ENCODE peak calls at places on chromosome 7, in seven cellular contexts. One of them, this sample, is unnamed.

GRCh38 chr7:149772236-149772820 is 1.1 kb downstream of the ZNF467 start:
- DNase-seq in brain microvascular endothelial cell: no peak
- DNase-seq in neural progenitor cell: peak
- DNase-seq in AG04450: no peak
- DNase-seq in cardiac muscle cell: peak
- DNase-seq in GM12865: peak
- DNase-seq in mammary epithelial cell: no peak
- DNase-seq in this sample: no peak

GRCh38 chr7:107201795-107202450 is 33.1 kb downstream of the HBP1 start:
- DNase-seq in GM12865: peak
- DNase-seq in neural progenitor cell: peak
- DNase-seq in AG04450: no peak
- DNase-seq in mammary epithelial cell: peak
- DNase-seq in cardiac muscle cell: peak
- DNase-seq in brain microvascular endothelial cell: peak
- DNase-seq in this sample: peak

GRCh38 chr7:46651070-46651469 is 730.0 kb upstream of the IGFBP3 start:
- DNase-seq in brain microvascular endothelial cell: no peak
- DNase-seq in mammary epithelial cell: peak
- DNase-seq in AG04450: no peak
- DNase-seq in neural progenitor cell: no peak
- DNase-seq in cardiac muscle cell: no peak
- DNase-seq in GM12865: no peak
- DNase-seq in this sample: no peak

GRCh38 chr7:129767120-129768011 is 155.8 kb downstream of the NRF1 start:
- DNase-seq in AG04450: no peak
- DNase-seq in neural progenitor cell: no peak
- DNase-seq in cardiac muscle cell: no peak
- DNase-seq in brain microvascular endothelial cell: no peak
- DNase-seq in GM12865: no peak
- DNase-seq in mammary epithelial cell: no peak
- DNase-seq in this sample: no peak

GRCh38 chr7:4234886-4235285 is 447.2 kb upstream of the FOXK1 start:
- DNase-seq in AG04450: no peak
- DNase-seq in GM12865: no peak
- DNase-seq in cardiac muscle cell: no peak
- DNase-seq in brain microvascular endothelial cell: no peak
- DNase-seq in neural progenitor cell: no peak
- DNase-seq in mammary epithelial cell: no peak
- DNase-seq in this sample: no peak

GRCh38 chr7:111914287-111914686 is 291.9 kb downstream of the DOCK4 start:
- DNase-seq in mammary epithelial cell: no peak
- DNase-seq in AG04450: no peak
- DNase-seq in brain microvascular endothelial cell: no peak
- DNase-seq in cardiac muscle cell: no peak
- DNase-seq in neural progenitor cell: no peak
- DNase-seq in GM12865: no peak
- DNase-seq in this sample: no peak

GRCh38 chr7:108598153-108598552 is 28.5 kb downstream of the DNAJB9 start:
- DNase-seq in mammary epithelial cell: no peak
- DNase-seq in GM12865: no peak
- DNase-seq in cardiac muscle cell: no peak
- DNase-seq in neural progenitor cell: no peak
- DNase-seq in brain microvascular endothelial cell: no peak
- DNase-seq in AG04450: no peak
- DNase-seq in this sample: no peak

GRCh38 chr7:89661876-89662275 is 492.4 kb upstream of the STEAP1 start:
- DNase-seq in GM12865: no peak
- DNase-seq in AG04450: no peak
- DNase-seq in cardiac muscle cell: no peak
- DNase-seq in brain microvascular endothelial cell: no peak
- DNase-seq in neural progenitor cell: no peak
- DNase-seq in mammary epithelial cell: no peak
- DNase-seq in this sample: no peak

GRCh38 chr7:106225856-106226255 is 58.9 kb downstream of the NAMPT start:
- DNase-seq in neural progenitor cell: no peak
- DNase-seq in cardiac muscle cell: no peak
- DNase-seq in mammary epithelial cell: no peak
- DNase-seq in GM12865: no peak
- DNase-seq in brain microvascular endothelial cell: no peak
- DNase-seq in AG04450: no peak
- DNase-seq in this sample: no peak

GRCh38 chr7:3321206-3321605 is 20.2 kb downstream of the SDK1 start:
- DNase-seq in brain microvascular endothelial cell: no peak
- DNase-seq in GM12865: no peak
- DNase-seq in cardiac muscle cell: no peak
- DNase-seq in AG04450: no peak
- DNase-seq in mammary epithelial cell: no peak
- DNase-seq in neural progenitor cell: no peak
- DNase-seq in this sample: no peak

GRCh38 chr7:151045262-151045661 is 3.1 kb upstream of the ASIC3 start:
- DNase-seq in GM12865: no peak
- DNase-seq in AG04450: no peak
- DNase-seq in mammary epithelial cell: no peak
- DNase-seq in cardiac muscle cell: no peak
- DNase-seq in neural progenitor cell: no peak
- DNase-seq in brain microvascular endothelial cell: no peak
- DNase-seq in this sample: no peak

GRCh38 chr7:12518920-12519681 is 51.4 kb upstream of the SCIN start:
- DNase-seq in neural progenitor cell: peak
- DNase-seq in brain microvascular endothelial cell: no peak
- DNase-seq in AG04450: no peak
- DNase-seq in cardiac muscle cell: peak
- DNase-seq in mammary epithelial cell: peak
- DNase-seq in GM12865: peak
- DNase-seq in this sample: peak

GRCh38 chr7:20330797-20331230 is at the start of gene ITGB8:
- DNase-seq in GM12865: peak
- DNase-seq in mammary epithelial cell: no peak
- DNase-seq in neural progenitor cell: no peak
- DNase-seq in brain microvascular endothelial cell: no peak
- DNase-seq in cardiac muscle cell: peak
- DNase-seq in AG04450: no peak
- DNase-seq in this sample: no peak

GRCh38 chr7:137670521-137671064 is 176.2 kb downstream of the DGKI start:
- DNase-seq in brain microvascular endothelial cell: peak
- DNase-seq in GM12865: peak
- DNase-seq in mammary epithelial cell: peak
- DNase-seq in cardiac muscle cell: no peak
- DNase-seq in AG04450: no peak
- DNase-seq in neural progenitor cell: no peak
- DNase-seq in this sample: peak

GRCh38 chr7:36746347-36746746 is 22.1 kb upstream of the AOAH start:
- DNase-seq in neural progenitor cell: no peak
- DNase-seq in mammary epithelial cell: no peak
- DNase-seq in GM12865: no peak
- DNase-seq in cardiac muscle cell: peak
- DNase-seq in AG04450: no peak
- DNase-seq in brain microvascular endothelial cell: no peak
- DNase-seq in this sample: no peak

GRCh38 chr7:41694490-41694889 is 8.4 kb downstream of the INHBA start:
- DNase-seq in neural progenitor cell: no peak
- DNase-seq in AG04450: no peak
- DNase-seq in cardiac muscle cell: no peak
- DNase-seq in GM12865: no peak
- DNase-seq in brain microvascular endothelial cell: no peak
- DNase-seq in mammary epithelial cell: no peak
- DNase-seq in this sample: no peak

GRCh38 chr7:17301491-17302101 is 3.1 kb downstream of the AHR start:
- DNase-seq in AG04450: no peak
- DNase-seq in GM12865: peak
- DNase-seq in brain microvascular endothelial cell: peak
- DNase-seq in cardiac muscle cell: peak
- DNase-seq in neural progenitor cell: peak
- DNase-seq in mammary epithelial cell: peak
- DNase-seq in this sample: peak

GRCh38 chr7:51860305-51860704 is 543.7 kb upstream of the COBL start:
- DNase-seq in cardiac muscle cell: no peak
- DNase-seq in GM12865: no peak
- DNase-seq in neural progenitor cell: no peak
- DNase-seq in AG04450: no peak
- DNase-seq in brain microvascular endothelial cell: no peak
- DNase-seq in mammary epithelial cell: no peak
- DNase-seq in this sample: no peak

GRCh38 chr7:51539840-51540239 is 223.2 kb upstream of the COBL start:
- DNase-seq in AG04450: no peak
- DNase-seq in cardiac muscle cell: no peak
- DNase-seq in GM12865: no peak
- DNase-seq in mammary epithelial cell: no peak
- DNase-seq in neural progenitor cell: no peak
- DNase-seq in brain microvascular endothelial cell: no peak
- DNase-seq in this sample: no peak

GRCh38 chr7:100894860-100895700 is 608 bp downstream of the ACHE start:
- DNase-seq in neural progenitor cell: peak
- DNase-seq in cardiac muscle cell: peak
- DNase-seq in GM12865: no peak
- DNase-seq in AG04450: no peak
- DNase-seq in brain microvascular endothelial cell: no peak
- DNase-seq in mammary epithelial cell: no peak
- DNase-seq in this sample: peak

GRCh38 chr7:101814996-101815825 is 2.2 kb upstream of the CUX1 start:
- DNase-seq in neural progenitor cell: peak
- DNase-seq in GM12865: peak
- DNase-seq in brain microvascular endothelial cell: no peak
- DNase-seq in cardiac muscle cell: peak
- DNase-seq in mammary epithelial cell: peak
- DNase-seq in AG04450: no peak
- DNase-seq in this sample: peak

GRCh38 chr7:65554-65953 is 126.8 kb upstream of the FAM20C start:
- DNase-seq in GM12865: no peak
- DNase-seq in mammary epithelial cell: no peak
- DNase-seq in cardiac muscle cell: no peak
- DNase-seq in neural progenitor cell: no peak
- DNase-seq in AG04450: no peak
- DNase-seq in brain microvascular endothelial cell: no peak
- DNase-seq in this sample: peak

GRCh38 chr7:64799-65430 is 127.5 kb upstream of the FAM20C start:
- DNase-seq in AG04450: no peak
- DNase-seq in mammary epithelial cell: no peak
- DNase-seq in brain microvascular endothelial cell: no peak
- DNase-seq in neural progenitor cell: no peak
- DNase-seq in cardiac muscle cell: peak
- DNase-seq in GM12865: no peak
- DNase-seq in this sample: peak

GRCh38 chr7:63117-63480 is 129.3 kb upstream of the FAM20C start:
- DNase-seq in brain microvascular endothelial cell: no peak
- DNase-seq in AG04450: no peak
- DNase-seq in mammary epithelial cell: no peak
- DNase-seq in GM12865: no peak
- DNase-seq in cardiac muscle cell: no peak
- DNase-seq in neural progenitor cell: no peak
- DNase-seq in this sample: no peak

GRCh38 chr7:63521-64021 is 128.8 kb upstream of the FAM20C start:
- DNase-seq in mammary epithelial cell: no peak
- DNase-seq in neural progenitor cell: no peak
- DNase-seq in brain microvascular endothelial cell: no peak
- DNase-seq in GM12865: no peak
- DNase-seq in AG04450: no peak
- DNase-seq in cardiac muscle cell: no peak
- DNase-seq in this sample: no peak

DNA sequence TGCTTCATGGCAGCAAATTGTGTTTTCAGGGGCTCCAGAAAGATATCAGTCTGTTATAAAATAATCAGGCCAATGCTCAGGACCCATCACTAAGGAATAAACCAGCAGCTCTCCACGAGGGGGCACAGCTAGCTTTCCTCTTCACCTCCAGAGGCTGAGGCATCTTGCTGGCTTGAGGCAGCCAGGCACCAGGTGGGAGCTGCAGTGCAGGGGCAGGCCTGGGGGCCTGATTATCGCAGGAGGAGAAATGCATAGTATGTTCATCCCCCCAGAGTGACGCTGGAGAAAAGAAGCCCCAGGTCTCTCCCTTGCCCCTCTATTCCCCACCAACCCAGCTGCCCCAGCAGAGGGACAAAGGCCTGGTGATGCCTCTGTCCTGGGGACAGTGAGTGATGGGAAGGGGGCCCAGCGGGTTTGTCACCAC is 128.3 kb upstream of the FAM20C start:
- DNase-seq in AG04450: peak
- DNase-seq in GM12865: peak
- DNase-seq in mammary epithelial cell: peak
- DNase-seq in brain microvascular endothelial cell: peak
- DNase-seq in neural progenitor cell: peak
- DNase-seq in cardiac muscle cell: peak
- DNase-seq in this sample: peak
- TF ChIP-seq CTCF in AG04450: peak
- TF ChIP-seq CTCF in GM12865: peak
- TF ChIP-seq CTCF in mammary epithelial cell: peak
- TF ChIP-seq CTCF in brain microvascular endothelial cell: peak
- TF ChIP-seq CTCF in neural progenitor cell: peak
- TF ChIP-seq CTCF in cardiac muscle cell: peak
- TF ChIP-seq CTCF in this sample: peak

GRCh38 chr7:116530107-116530820 is 5.4 kb downstream of the CAV1 start:
- DNase-seq in cardiac muscle cell: no peak
- DNase-seq in brain microvascular endothelial cell: no peak
- DNase-seq in neural progenitor cell: no peak
- DNase-seq in mammary epithelial cell: no peak
- DNase-seq in GM12865: no peak
- DNase-seq in AG04450: no peak
- DNase-seq in this sample: no peak
- H3K4me3 ChIP-seq in cardiac muscle cell: no peak
- H3K4me3 ChIP-seq in brain microvascular endothelial cell: peak
- H3K4me3 ChIP-seq in neural progenitor cell: no peak
- H3K4me3 ChIP-seq in mammary epithelial cell: no peak
- H3K4me3 ChIP-seq in GM12865: no peak
- H3K4me3 ChIP-seq in AG04450: peak
- H3K4me3 ChIP-seq in this sample: peak

GRCh38 chr7:26278769-26279168 is 12.9 kb upstream of the SNX10 start:
- DNase-seq in GM12865: peak
- DNase-seq in mammary epithelial cell: peak
- DNase-seq in brain microvascular endothelial cell: no peak
- DNase-seq in AG04450: no peak
- DNase-seq in cardiac muscle cell: no peak
- DNase-seq in neural progenitor cell: no peak
- DNase-seq in this sample: no peak
- TF ChIP-seq CTCF in GM12865: no peak
- TF ChIP-seq CTCF in mammary epithelial cell: peak
- TF ChIP-seq CTCF in brain microvascular endothelial cell: peak
- TF ChIP-seq CTCF in AG04450: no peak
- TF ChIP-seq CTCF in cardiac muscle cell: peak
- TF ChIP-seq CTCF in neural progenitor cell: no peak
- TF ChIP-seq CTCF in this sample: no peak

DNA sequence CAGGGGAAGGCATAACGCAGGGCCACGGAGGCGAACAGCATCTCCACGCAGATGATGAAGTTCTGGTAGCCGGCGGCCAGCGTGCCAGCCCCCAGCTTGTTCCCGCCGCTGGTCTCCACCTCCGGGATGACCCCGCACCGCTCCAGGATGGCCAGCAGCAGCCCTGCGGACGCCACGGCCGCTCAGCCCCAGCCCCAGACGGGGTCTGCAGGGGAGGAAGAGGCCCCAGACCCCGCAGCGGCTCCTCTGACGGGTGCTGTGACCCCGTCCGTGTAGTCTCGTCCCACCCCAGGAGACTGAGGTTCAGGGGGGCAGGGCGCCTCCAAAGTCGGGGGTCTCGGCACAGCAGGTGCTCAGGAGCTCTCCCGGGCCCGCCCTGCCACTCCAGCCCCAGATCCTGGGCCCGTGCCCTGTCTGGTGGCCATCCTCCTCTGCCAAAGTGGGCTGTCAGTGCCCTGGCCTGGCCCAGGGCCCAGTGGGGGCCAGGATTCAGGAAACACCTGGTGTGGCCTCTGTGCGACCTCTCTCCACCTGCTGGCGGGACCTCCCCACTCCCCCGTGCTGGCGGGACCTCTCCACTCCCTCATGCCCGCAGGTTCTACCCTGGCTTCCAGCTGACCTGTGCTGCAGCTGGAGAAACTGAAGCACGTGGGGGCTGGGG is 8.1 kb downstream of the TMEM184A start:
- DNase-seq in neural progenitor cell: no peak
- DNase-seq in mammary epithelial cell: no peak
- DNase-seq in GM12865: no peak
- DNase-seq in AG04450: no peak
- DNase-seq in cardiac muscle cell: no peak
- DNase-seq in brain microvascular endothelial cell: no peak
- DNase-seq in this sample: no peak
- H3K4me3 ChIP-seq in neural progenitor cell: no peak
- H3K4me3 ChIP-seq in mammary epithelial cell: no peak
- H3K4me3 ChIP-seq in GM12865: no peak
- H3K4me3 ChIP-seq in AG04450: no peak
- H3K4me3 ChIP-seq in cardiac muscle cell: no peak
- H3K4me3 ChIP-seq in brain microvascular endothelial cell: no peak
- H3K4me3 ChIP-seq in this sample: no peak

This sample was measured in foreskin fibroblast.